ENCODE peak calls at places on chromosomes 6 and 20, in six cellular contexts. One of them, this sample, is unnamed.
A peak's percentile ranks its signal among the peaks of the same experiment; 100 is the strongest.

GRCh38 chr6:166553563-166554271 is 32.8 kb downstream of the RAMACL start:
- DNase-seq in CD4-positive, CD25-positive, alpha-beta regulatory T cell: no peak
- DNase-seq in activated T-cell treated with anti-CD3 and anti-CD28 coated beads for 4 hours: no peak
- DNase-seq in hepatocyte: no peak
- DNase-seq in erythroblast: no peak
- DNase-seq in fibroblast of pulmonary artery: peak; percentile 84
- DNase-seq in this sample: no peak

GRCh38 chr6:66638518-66638917 is 931.5 kb upstream of the EYS start:
- DNase-seq in CD4-positive, CD25-positive, alpha-beta regulatory T cell: no peak
- DNase-seq in activated T-cell treated with anti-CD3 and anti-CD28 coated beads for 4 hours: no peak
- DNase-seq in hepatocyte: no peak
- DNase-seq in erythroblast: no peak
- DNase-seq in fibroblast of pulmonary artery: no peak
- DNase-seq in this sample: no peak

GRCh38 chr20:17863577-17864292 is 104.9 kb downstream of the SNX5 start:
- DNase-seq in CD4-positive, CD25-positive, alpha-beta regulatory T cell: no peak
- DNase-seq in activated T-cell treated with anti-CD3 and anti-CD28 coated beads for 4 hours: no peak
- DNase-seq in hepatocyte: peak; percentile 88
- DNase-seq in erythroblast: no peak
- DNase-seq in fibroblast of pulmonary artery: no peak
- DNase-seq in this sample: no peak

GRCh38 chr20:17613328-17614175 is 43.7 kb downstream of the DSTN start:
- DNase-seq in CD4-positive, CD25-positive, alpha-beta regulatory T cell: no peak
- DNase-seq in activated T-cell treated with anti-CD3 and anti-CD28 coated beads for 4 hours: no peak
- DNase-seq in hepatocyte: peak; percentile 18
- DNase-seq in erythroblast: no peak
- DNase-seq in fibroblast of pulmonary artery: no peak
- DNase-seq in this sample: peak; percentile 62

GRCh38 chr20:34473262-34473883 is 42.8 kb upstream of the DYNLRB1 start:
- DNase-seq in CD4-positive, CD25-positive, alpha-beta regulatory T cell: peak; percentile 24
- DNase-seq in activated T-cell treated with anti-CD3 and anti-CD28 coated beads for 4 hours: peak; percentile 6
- DNase-seq in hepatocyte: peak; percentile 65
- DNase-seq in erythroblast: peak; percentile 78
- DNase-seq in fibroblast of pulmonary artery: peak; percentile 62
- DNase-seq in this sample: no peak

GRCh38 chr6:155077784-155078183 is 82.7 kb downstream of the TIAM2 start:
- DNase-seq in CD4-positive, CD25-positive, alpha-beta regulatory T cell: no peak
- DNase-seq in activated T-cell treated with anti-CD3 and anti-CD28 coated beads for 4 hours: no peak
- DNase-seq in hepatocyte: no peak
- DNase-seq in erythroblast: no peak
- DNase-seq in fibroblast of pulmonary artery: no peak
- DNase-seq in this sample: no peak

GRCh38 chr6:447381-448165 is 56.0 kb downstream of the IRF4 start:
- DNase-seq in CD4-positive, CD25-positive, alpha-beta regulatory T cell: no peak
- DNase-seq in activated T-cell treated with anti-CD3 and anti-CD28 coated beads for 4 hours: peak; percentile 27
- DNase-seq in hepatocyte: no peak
- DNase-seq in erythroblast: no peak
- DNase-seq in fibroblast of pulmonary artery: no peak
- DNase-seq in this sample: no peak

GRCh38 chr20:57379263-57379647 is 11.9 kb upstream of the RBM38 start:
- DNase-seq in CD4-positive, CD25-positive, alpha-beta regulatory T cell: no peak
- DNase-seq in activated T-cell treated with anti-CD3 and anti-CD28 coated beads for 4 hours: no peak
- DNase-seq in hepatocyte: no peak
- DNase-seq in erythroblast: no peak
- DNase-seq in fibroblast of pulmonary artery: no peak
- DNase-seq in this sample: no peak